ENCODE peak calls at places on chromosomes 1 and 21, in ten cellular contexts. One of them, this sample, is unnamed.
A peak's percentile ranks its signal among the peaks of the same experiment; 100 is the strongest.

GRCh38 chr1:166164995-166165660 is 1.7 kb downstream of the FAM78B start:
- DNase-seq in activated T-helper 1 cell treated with anti-CD3 and anti-CD28 coated beads, Interleukin-2, amount 50 U/mL, for 16 hours: no peak
- DNase-seq in MV-4-11: no peak
- DNase-seq in immature natural killer cell: no peak
- DNase-seq in activated T-cell treated with anti-CD3 and anti-CD28 coated beads, Interleukin-2, amount 50 U/mL, for 4 hours: no peak
- DNase-seq in GM04504: peak; percentile 5
- DNase-seq in stimulated activated CD4-positive, alpha-beta T cell treated with anti-CD3 and anti-CD28 coated beads, Interleukin-4, amount 100 ng/mL, for 1 hour: peak; percentile 16
- DNase-seq in EH: peak; percentile 27
- DNase-seq in pancreas: peak; percentile 52
- DNase-seq in activated naive CD4-positive, alpha-beta T cell: no peak
- DNase-seq in this sample: no peak

GRCh38 chr1:54906586-54906985 is 19.6 kb upstream of the DHCR24 start:
- DNase-seq in activated T-helper 1 cell treated with anti-CD3 and anti-CD28 coated beads, Interleukin-2, amount 50 U/mL, for 16 hours: no peak
- DNase-seq in MV-4-11: no peak
- DNase-seq in immature natural killer cell: no peak
- DNase-seq in activated T-cell treated with anti-CD3 and anti-CD28 coated beads, Interleukin-2, amount 50 U/mL, for 4 hours: no peak
- DNase-seq in GM04504: no peak
- DNase-seq in stimulated activated CD4-positive, alpha-beta T cell treated with anti-CD3 and anti-CD28 coated beads, Interleukin-4, amount 100 ng/mL, for 1 hour: no peak
- DNase-seq in EH: no peak
- DNase-seq in pancreas: no peak
- DNase-seq in activated naive CD4-positive, alpha-beta T cell: no peak
- DNase-seq in this sample: no peak

GRCh38 chr1:109827466-109827865 is 63.7 kb upstream of the EPS8L3 start:
- DNase-seq in activated T-helper 1 cell treated with anti-CD3 and anti-CD28 coated beads, Interleukin-2, amount 50 U/mL, for 16 hours: no peak
- DNase-seq in MV-4-11: peak; percentile 53
- DNase-seq in immature natural killer cell: no peak
- DNase-seq in activated T-cell treated with anti-CD3 and anti-CD28 coated beads, Interleukin-2, amount 50 U/mL, for 4 hours: no peak
- DNase-seq in GM04504: no peak
- DNase-seq in stimulated activated CD4-positive, alpha-beta T cell treated with anti-CD3 and anti-CD28 coated beads, Interleukin-4, amount 100 ng/mL, for 1 hour: no peak
- DNase-seq in EH: peak; percentile 55
- DNase-seq in pancreas: no peak
- DNase-seq in activated naive CD4-positive, alpha-beta T cell: no peak
- DNase-seq in this sample: no peak

GRCh38 chr21:29678616-29679015 is 261.2 kb downstream of the GRIK1 start:
- DNase-seq in activated T-helper 1 cell treated with anti-CD3 and anti-CD28 coated beads, Interleukin-2, amount 50 U/mL, for 16 hours: no peak
- DNase-seq in MV-4-11: no peak
- DNase-seq in immature natural killer cell: no peak
- DNase-seq in activated T-cell treated with anti-CD3 and anti-CD28 coated beads, Interleukin-2, amount 50 U/mL, for 4 hours: no peak
- DNase-seq in GM04504: no peak
- DNase-seq in stimulated activated CD4-positive, alpha-beta T cell treated with anti-CD3 and anti-CD28 coated beads, Interleukin-4, amount 100 ng/mL, for 1 hour: no peak
- DNase-seq in EH: no peak
- DNase-seq in pancreas: no peak
- DNase-seq in activated naive CD4-positive, alpha-beta T cell: no peak
- DNase-seq in this sample: no peak

GRCh38 chr1:153400244-153400643 is 9.4 kb upstream of the S100A8 start:
- DNase-seq in activated T-helper 1 cell treated with anti-CD3 and anti-CD28 coated beads, Interleukin-2, amount 50 U/mL, for 16 hours: no peak
- DNase-seq in MV-4-11: no peak
- DNase-seq in immature natural killer cell: no peak
- DNase-seq in activated T-cell treated with anti-CD3 and anti-CD28 coated beads, Interleukin-2, amount 50 U/mL, for 4 hours: no peak
- DNase-seq in GM04504: no peak
- DNase-seq in stimulated activated CD4-positive, alpha-beta T cell treated with anti-CD3 and anti-CD28 coated beads, Interleukin-4, amount 100 ng/mL, for 1 hour: no peak
- DNase-seq in EH: peak; percentile 14
- DNase-seq in pancreas: no peak
- DNase-seq in activated naive CD4-positive, alpha-beta T cell: no peak
- DNase-seq in this sample: no peak

GRCh38 chr1:37989381-37989930 is 366 bp downstream of the SF3A3 start:
- DNase-seq in activated T-helper 1 cell treated with anti-CD3 and anti-CD28 coated beads, Interleukin-2, amount 50 U/mL, for 16 hours: no peak
- DNase-seq in MV-4-11: peak; percentile 37
- DNase-seq in immature natural killer cell: no peak
- DNase-seq in activated T-cell treated with anti-CD3 and anti-CD28 coated beads, Interleukin-2, amount 50 U/mL, for 4 hours: peak; percentile 35
- DNase-seq in GM04504: no peak
- DNase-seq in stimulated activated CD4-positive, alpha-beta T cell treated with anti-CD3 and anti-CD28 coated beads, Interleukin-4, amount 100 ng/mL, for 1 hour: peak; percentile 46
- DNase-seq in EH: peak; percentile 59
- DNase-seq in pancreas: no peak
- DNase-seq in activated naive CD4-positive, alpha-beta T cell: no peak
- DNase-seq in this sample: peak; percentile 51

GRCh38 chr1:8348777-8349472 is 31.0 kb downstream of the SLC45A1 start:
- DNase-seq in activated T-helper 1 cell treated with anti-CD3 and anti-CD28 coated beads, Interleukin-2, amount 50 U/mL, for 16 hours: peak; percentile 58
- DNase-seq in MV-4-11: peak; percentile 26
- DNase-seq in immature natural killer cell: peak; percentile 60
- DNase-seq in activated T-cell treated with anti-CD3 and anti-CD28 coated beads, Interleukin-2, amount 50 U/mL, for 4 hours: peak; percentile 73
- DNase-seq in GM04504: no peak
- DNase-seq in stimulated activated CD4-positive, alpha-beta T cell treated with anti-CD3 and anti-CD28 coated beads, Interleukin-4, amount 100 ng/mL, for 1 hour: peak; percentile 74
- DNase-seq in EH: peak; percentile 64
- DNase-seq in pancreas: peak; percentile 74
- DNase-seq in activated naive CD4-positive, alpha-beta T cell: peak; percentile 52
- DNase-seq in this sample: no peak

GRCh38 chr1:158246650-158247049 is 7.6 kb upstream of the CD1A start:
- DNase-seq in activated T-helper 1 cell treated with anti-CD3 and anti-CD28 coated beads, Interleukin-2, amount 50 U/mL, for 16 hours: no peak
- DNase-seq in MV-4-11: peak; percentile 24
- DNase-seq in immature natural killer cell: no peak
- DNase-seq in activated T-cell treated with anti-CD3 and anti-CD28 coated beads, Interleukin-2, amount 50 U/mL, for 4 hours: no peak
- DNase-seq in GM04504: no peak
- DNase-seq in stimulated activated CD4-positive, alpha-beta T cell treated with anti-CD3 and anti-CD28 coated beads, Interleukin-4, amount 100 ng/mL, for 1 hour: no peak
- DNase-seq in EH: no peak
- DNase-seq in pancreas: no peak
- DNase-seq in activated naive CD4-positive, alpha-beta T cell: no peak
- DNase-seq in this sample: no peak

GRCh38 chr1:187842406-187843165 is 1013.8 kb downstream of the PLA2G4A start:
- DNase-seq in activated T-helper 1 cell treated with anti-CD3 and anti-CD28 coated beads, Interleukin-2, amount 50 U/mL, for 16 hours: no peak
- DNase-seq in MV-4-11: no peak
- DNase-seq in immature natural killer cell: no peak
- DNase-seq in activated T-cell treated with anti-CD3 and anti-CD28 coated beads, Interleukin-2, amount 50 U/mL, for 4 hours: no peak
- DNase-seq in GM04504: no peak
- DNase-seq in stimulated activated CD4-positive, alpha-beta T cell treated with anti-CD3 and anti-CD28 coated beads, Interleukin-4, amount 100 ng/mL, for 1 hour: no peak
- DNase-seq in EH: peak; percentile 2
- DNase-seq in pancreas: no peak
- DNase-seq in activated naive CD4-positive, alpha-beta T cell: no peak
- DNase-seq in this sample: no peak

GRCh38 chr21:45948576-45949141 is 32.9 kb upstream of the COL6A1 start:
- DNase-seq in activated T-helper 1 cell treated with anti-CD3 and anti-CD28 coated beads, Interleukin-2, amount 50 U/mL, for 16 hours: no peak
- DNase-seq in MV-4-11: no peak
- DNase-seq in immature natural killer cell: no peak
- DNase-seq in activated T-cell treated with anti-CD3 and anti-CD28 coated beads, Interleukin-2, amount 50 U/mL, for 4 hours: no peak
- DNase-seq in GM04504: no peak
- DNase-seq in stimulated activated CD4-positive, alpha-beta T cell treated with anti-CD3 and anti-CD28 coated beads, Interleukin-4, amount 100 ng/mL, for 1 hour: no peak
- DNase-seq in EH: no peak
- DNase-seq in pancreas: no peak
- DNase-seq in activated naive CD4-positive, alpha-beta T cell: no peak
- DNase-seq in this sample: no peak

GRCh38 chr21:44496900-44497550 is 41.7 kb downstream of the LRRC3 start:
- DNase-seq in activated T-helper 1 cell treated with anti-CD3 and anti-CD28 coated beads, Interleukin-2, amount 50 U/mL, for 16 hours: no peak
- DNase-seq in MV-4-11: no peak
- DNase-seq in immature natural killer cell: no peak
- DNase-seq in activated T-cell treated with anti-CD3 and anti-CD28 coated beads, Interleukin-2, amount 50 U/mL, for 4 hours: no peak
- DNase-seq in GM04504: no peak
- DNase-seq in stimulated activated CD4-positive, alpha-beta T cell treated with anti-CD3 and anti-CD28 coated beads, Interleukin-4, amount 100 ng/mL, for 1 hour: no peak
- DNase-seq in EH: no peak
- DNase-seq in pancreas: no peak
- DNase-seq in activated naive CD4-positive, alpha-beta T cell: no peak
- DNase-seq in this sample: no peak

GRCh38 chr1:223216482-223217205 is 73.6 kb upstream of the TLR5 start:
- DNase-seq in activated T-helper 1 cell treated with anti-CD3 and anti-CD28 coated beads, Interleukin-2, amount 50 U/mL, for 16 hours: no peak
- DNase-seq in MV-4-11: no peak
- DNase-seq in immature natural killer cell: no peak
- DNase-seq in activated T-cell treated with anti-CD3 and anti-CD28 coated beads, Interleukin-2, amount 50 U/mL, for 4 hours: no peak
- DNase-seq in GM04504: no peak
- DNase-seq in stimulated activated CD4-positive, alpha-beta T cell treated with anti-CD3 and anti-CD28 coated beads, Interleukin-4, amount 100 ng/mL, for 1 hour: no peak
- DNase-seq in EH: no peak
- DNase-seq in pancreas: no peak
- DNase-seq in activated naive CD4-positive, alpha-beta T cell: no peak
- DNase-seq in this sample: no peak

GRCh38 chr1:167273027-167273800 is 52.5 kb downstream of the POU2F1 start:
- DNase-seq in activated T-helper 1 cell treated with anti-CD3 and anti-CD28 coated beads, Interleukin-2, amount 50 U/mL, for 16 hours: no peak
- DNase-seq in MV-4-11: peak; percentile 72
- DNase-seq in immature natural killer cell: no peak
- DNase-seq in activated T-cell treated with anti-CD3 and anti-CD28 coated beads, Interleukin-2, amount 50 U/mL, for 4 hours: no peak
- DNase-seq in GM04504: peak; percentile 2
- DNase-seq in stimulated activated CD4-positive, alpha-beta T cell treated with anti-CD3 and anti-CD28 coated beads, Interleukin-4, amount 100 ng/mL, for 1 hour: no peak
- DNase-seq in EH: peak; percentile 55
- DNase-seq in pancreas: no peak
- DNase-seq in activated naive CD4-positive, alpha-beta T cell: no peak
- DNase-seq in this sample: no peak

GRCh38 chr1:64343105-64343960 is 126.6 kb upstream of the CACHD1 start:
- DNase-seq in activated T-helper 1 cell treated with anti-CD3 and anti-CD28 coated beads, Interleukin-2, amount 50 U/mL, for 16 hours: no peak
- DNase-seq in MV-4-11: no peak
- DNase-seq in immature natural killer cell: no peak
- DNase-seq in activated T-cell treated with anti-CD3 and anti-CD28 coated beads, Interleukin-2, amount 50 U/mL, for 4 hours: no peak
- DNase-seq in GM04504: peak; percentile 76
- DNase-seq in stimulated activated CD4-positive, alpha-beta T cell treated with anti-CD3 and anti-CD28 coated beads, Interleukin-4, amount 100 ng/mL, for 1 hour: no peak
- DNase-seq in EH: peak; percentile 84
- DNase-seq in pancreas: no peak
- DNase-seq in activated naive CD4-positive, alpha-beta T cell: no peak
- DNase-seq in this sample: no peak

GRCh38 chr1:98221926-98222325 is 301.1 kb upstream of the DPYD start:
- DNase-seq in activated T-helper 1 cell treated with anti-CD3 and anti-CD28 coated beads, Interleukin-2, amount 50 U/mL, for 16 hours: no peak
- DNase-seq in MV-4-11: no peak
- DNase-seq in immature natural killer cell: no peak
- DNase-seq in activated T-cell treated with anti-CD3 and anti-CD28 coated beads, Interleukin-2, amount 50 U/mL, for 4 hours: no peak
- DNase-seq in GM04504: no peak
- DNase-seq in stimulated activated CD4-positive, alpha-beta T cell treated with anti-CD3 and anti-CD28 coated beads, Interleukin-4, amount 100 ng/mL, for 1 hour: no peak
- DNase-seq in EH: no peak
- DNase-seq in pancreas: no peak
- DNase-seq in activated naive CD4-positive, alpha-beta T cell: no peak
- DNase-seq in this sample: no peak

GRCh38 chr1:234919061-234919755 is 209.4 kb downstream of the TOMM20 start:
- DNase-seq in activated T-helper 1 cell treated with anti-CD3 and anti-CD28 coated beads, Interleukin-2, amount 50 U/mL, for 16 hours: no peak
- DNase-seq in MV-4-11: no peak
- DNase-seq in immature natural killer cell: no peak
- DNase-seq in activated T-cell treated with anti-CD3 and anti-CD28 coated beads, Interleukin-2, amount 50 U/mL, for 4 hours: no peak
- DNase-seq in GM04504: no peak
- DNase-seq in stimulated activated CD4-positive, alpha-beta T cell treated with anti-CD3 and anti-CD28 coated beads, Interleukin-4, amount 100 ng/mL, for 1 hour: no peak
- DNase-seq in EH: no peak
- DNase-seq in pancreas: no peak
- DNase-seq in activated naive CD4-positive, alpha-beta T cell: no peak
- DNase-seq in this sample: no peak

GRCh38 chr1:165073402-165074007 is 283.0 kb downstream of the LMX1A start:
- DNase-seq in activated T-helper 1 cell treated with anti-CD3 and anti-CD28 coated beads, Interleukin-2, amount 50 U/mL, for 16 hours: no peak
- DNase-seq in MV-4-11: peak; percentile 21
- DNase-seq in immature natural killer cell: no peak
- DNase-seq in activated T-cell treated with anti-CD3 and anti-CD28 coated beads, Interleukin-2, amount 50 U/mL, for 4 hours: no peak
- DNase-seq in GM04504: peak; percentile 26
- DNase-seq in stimulated activated CD4-positive, alpha-beta T cell treated with anti-CD3 and anti-CD28 coated beads, Interleukin-4, amount 100 ng/mL, for 1 hour: no peak
- DNase-seq in EH: peak; percentile 62
- DNase-seq in pancreas: peak; percentile 28
- DNase-seq in activated naive CD4-positive, alpha-beta T cell: no peak
- DNase-seq in this sample: peak; percentile 21

GRCh38 chr1:226702957-226703831 is 35.9 kb downstream of the ITPKB start:
- DNase-seq in activated T-helper 1 cell treated with anti-CD3 and anti-CD28 coated beads, Interleukin-2, amount 50 U/mL, for 16 hours: peak; percentile 80
- DNase-seq in MV-4-11: peak; percentile 31
- DNase-seq in immature natural killer cell: peak; percentile 90
- DNase-seq in activated T-cell treated with anti-CD3 and anti-CD28 coated beads, Interleukin-2, amount 50 U/mL, for 4 hours: peak; percentile 77
- DNase-seq in GM04504: no peak
- DNase-seq in stimulated activated CD4-positive, alpha-beta T cell treated with anti-CD3 and anti-CD28 coated beads, Interleukin-4, amount 100 ng/mL, for 1 hour: peak; percentile 86
- DNase-seq in EH: peak; percentile 83
- DNase-seq in pancreas: peak; percentile 72
- DNase-seq in activated naive CD4-positive, alpha-beta T cell: peak; percentile 51
- DNase-seq in this sample: peak; percentile 21

GRCh38 chr1:150626150-150626549 is 3.3 kb downstream of the ENSA start:
- DNase-seq in activated T-helper 1 cell treated with anti-CD3 and anti-CD28 coated beads, Interleukin-2, amount 50 U/mL, for 16 hours: no peak
- DNase-seq in MV-4-11: no peak
- DNase-seq in immature natural killer cell: no peak
- DNase-seq in activated T-cell treated with anti-CD3 and anti-CD28 coated beads, Interleukin-2, amount 50 U/mL, for 4 hours: no peak
- DNase-seq in GM04504: no peak
- DNase-seq in stimulated activated CD4-positive, alpha-beta T cell treated with anti-CD3 and anti-CD28 coated beads, Interleukin-4, amount 100 ng/mL, for 1 hour: no peak
- DNase-seq in EH: no peak
- DNase-seq in pancreas: no peak
- DNase-seq in activated naive CD4-positive, alpha-beta T cell: no peak
- DNase-seq in this sample: no peak

GRCh38 chr1:4605158-4605557 is 49.3 kb upstream of the AJAP1 start:
- DNase-seq in activated T-helper 1 cell treated with anti-CD3 and anti-CD28 coated beads, Interleukin-2, amount 50 U/mL, for 16 hours: no peak
- DNase-seq in MV-4-11: no peak
- DNase-seq in immature natural killer cell: no peak
- DNase-seq in activated T-cell treated with anti-CD3 and anti-CD28 coated beads, Interleukin-2, amount 50 U/mL, for 4 hours: no peak
- DNase-seq in GM04504: no peak
- DNase-seq in stimulated activated CD4-positive, alpha-beta T cell treated with anti-CD3 and anti-CD28 coated beads, Interleukin-4, amount 100 ng/mL, for 1 hour: no peak
- DNase-seq in EH: no peak
- DNase-seq in pancreas: no peak
- DNase-seq in activated naive CD4-positive, alpha-beta T cell: no peak
- DNase-seq in this sample: no peak

GRCh38 chr1:209583408-209583807 is at the start of gene CAMK1G:
- DNase-seq in activated T-helper 1 cell treated with anti-CD3 and anti-CD28 coated beads, Interleukin-2, amount 50 U/mL, for 16 hours: no peak
- DNase-seq in MV-4-11: no peak
- DNase-seq in immature natural killer cell: no peak
- DNase-seq in activated T-cell treated with anti-CD3 and anti-CD28 coated beads, Interleukin-2, amount 50 U/mL, for 4 hours: no peak
- DNase-seq in GM04504: peak; percentile 50
- DNase-seq in stimulated activated CD4-positive, alpha-beta T cell treated with anti-CD3 and anti-CD28 coated beads, Interleukin-4, amount 100 ng/mL, for 1 hour: no peak
- DNase-seq in EH: peak; percentile 92
- DNase-seq in pancreas: no peak
- DNase-seq in activated naive CD4-positive, alpha-beta T cell: no peak
- DNase-seq in this sample: no peak

GRCh38 chr1:158798531-158798930 is 17.5 kb upstream of the OR6N2 start:
- DNase-seq in activated T-helper 1 cell treated with anti-CD3 and anti-CD28 coated beads, Interleukin-2, amount 50 U/mL, for 16 hours: no peak
- DNase-seq in MV-4-11: no peak
- DNase-seq in immature natural killer cell: no peak
- DNase-seq in activated T-cell treated with anti-CD3 and anti-CD28 coated beads, Interleukin-2, amount 50 U/mL, for 4 hours: no peak
- DNase-seq in GM04504: no peak
- DNase-seq in stimulated activated CD4-positive, alpha-beta T cell treated with anti-CD3 and anti-CD28 coated beads, Interleukin-4, amount 100 ng/mL, for 1 hour: no peak
- DNase-seq in EH: no peak
- DNase-seq in pancreas: no peak
- DNase-seq in activated naive CD4-positive, alpha-beta T cell: no peak
- DNase-seq in this sample: peak; percentile 23

GRCh38 chr1:153571706-153572105 is 6.1 kb upstream of the S100A2 start:
- DNase-seq in activated T-helper 1 cell treated with anti-CD3 and anti-CD28 coated beads, Interleukin-2, amount 50 U/mL, for 16 hours: no peak
- DNase-seq in MV-4-11: no peak
- DNase-seq in immature natural killer cell: no peak
- DNase-seq in activated T-cell treated with anti-CD3 and anti-CD28 coated beads, Interleukin-2, amount 50 U/mL, for 4 hours: no peak
- DNase-seq in GM04504: no peak
- DNase-seq in stimulated activated CD4-positive, alpha-beta T cell treated with anti-CD3 and anti-CD28 coated beads, Interleukin-4, amount 100 ng/mL, for 1 hour: no peak
- DNase-seq in EH: no peak
- DNase-seq in pancreas: no peak
- DNase-seq in activated naive CD4-positive, alpha-beta T cell: no peak
- DNase-seq in this sample: no peak

This sample was measured in AML-193.